ENCODE peak calls at places on chromosomes 12 and 14, in seven cellular contexts. A is heart left ventricle, F is pancreas, G is brain microvascular endothelial cell, J is IMR-90, R is K562, X is mesendoderm. O is an unnamed sample. For H3K36me3 and H3K27me3, the result is how much of the 10 kb centered on the place peaks cover.

GRCh38 chr12:6426882-6427671 is 17.7 kb upstream of the CD27 start:
- DNase-seq in A (no peak), X (no peak), R (peak), J (no peak), G (no peak), F (peak), O (no peak)

GRCh38 chr14:106129274-106129673 is 602.9 kb downstream of the TMEM121 start:
- DNase-seq in X (no peak), G (no peak), A (no peak), F (no peak), R (no peak), J (no peak), O (no peak)

GRCh38 chr12:59742831-59743230 is 147.0 kb downstream of the SLC16A7 start:
- DNase-seq in A (no peak), J (peak), R (no peak), X (no peak), F (no peak), G (peak), O (no peak)

GRCh38 chr12:6471992-6472366 is 1.5 kb upstream of the VAMP1 start:
- DNase-seq in F (no peak), J (no peak), G (no peak), A (no peak), R (no peak), X (no peak), O (peak)

GRCh38 chr14:99101826-99102461 is 170.1 kb downstream of the BCL11B start:
- DNase-seq in A (no peak), F (no peak), R (no peak), X (no peak), G (no peak), J (no peak), O (no peak)

GRCh38 chr12:123062682-123063426 is 82.4 kb downstream of the ARL6IP4 start:
- DNase-seq in G (peak), J (peak), A (peak), X (no peak), R (peak), F (peak), O (peak)

GRCh38 chr12:57127710-57128518 is at the start of gene LRP1:
- DNase-seq in G (peak), X (peak), J (peak), R (peak), F (peak), A (peak), O (peak)

GRCh38 chr12:68638171-68638570 is 27.5 kb downstream of the RAP1B start:
- DNase-seq in A (no peak), F (no peak), X (no peak), R (no peak), J (no peak), G (no peak), O (no peak)

GRCh38 chr14:58904771-58905170 is 267.0 kb downstream of the DACT1 start:
- DNase-seq in R (no peak), G (no peak), J (no peak), A (no peak), X (no peak), F (no peak), O (no peak)

GRCh38 chr14:77041837-77042557 is 13.5 kb upstream of the IRF2BPL start:
- DNase-seq in J (peak), X (no peak), A (peak), F (peak), R (peak), G (peak), O (peak)

GRCh38 chr12:125882141-125882540 is 816.9 kb downstream of the AACS start:
- DNase-seq in X (peak), J (no peak), R (no peak), F (no peak), A (no peak), G (no peak), O (no peak)

GRCh38 chr12:32501835-32502333 is 102.5 kb downstream of the FGD4 start:
- DNase-seq in R (no peak), X (peak), J (peak), G (peak), F (peak), A (peak), O (no peak)

GRCh38 chr14:50088117-50088515 is 28.3 kb downstream of the VCPKMT start:
- DNase-seq in J (no peak), X (no peak), F (no peak), R (no peak), A (no peak), G (no peak), O (no peak)

GRCh38 chr12:100574262-100575074 is 984 bp downstream of the GAS2L3 start:
- DNase-seq in G (no peak), R (no peak), F (no peak), J (no peak), X (peak), A (peak), O (peak)

GRCh38 chr12:52070243-52070925 is 606 bp downstream of the ATG101 start:
- DNase-seq in X (peak), R (peak), G (no peak), F (no peak), A (no peak), J (no peak), O (no peak)

GRCh38 chr14:98962118-98962517 is 309.9 kb downstream of the BCL11B start:
- DNase-seq in G (no peak), A (no peak), X (no peak), R (no peak), J (no peak), F (no peak), O (no peak)

GRCh38 chr14:51950007-51950406 is 39.3 kb upstream of the RTRAF start:
- DNase-seq in G (no peak), J (no peak), X (no peak), A (no peak), R (no peak), F (no peak), O (no peak)

GRCh38 chr12:13073191-13073590 is 29.0 kb downstream of the FAM234B start:
- DNase-seq in J (peak), X (no peak), A (no peak), R (no peak), F (no peak), G (no peak), O (no peak)

GRCh38 chr12:48388938-48389337 is 38.2 kb upstream of the ZNF641 start:
- DNase-seq in R (no peak), G (no peak), X (no peak), A (no peak), J (peak), F (no peak), O (no peak)

GRCh38 chr14:69238883-69239282 is 21.1 kb upstream of the GALNT16 start:
- DNase-seq in G (no peak), J (no peak), R (no peak), F (no peak), X (peak), A (no peak), O (no peak)

GRCh38 chr12:127290251-127290650 is 976.7 kb upstream of the TMEM132C start:
- DNase-seq in A (no peak), G (no peak), R (no peak), F (no peak), X (no peak), J (no peak), O (no peak)

GRCh38 chr12:1695836-1696670 is 5.2 kb downstream of the ADIPOR2 start:
- DNase-seq in F (no peak), X (no peak), G (no peak), J (no peak), A (no peak), R (no peak), O (no peak)

GRCh38 chr14:105473677-105474477 is 744 bp upstream of the CRIP2 start:
- DNase-seq in A (peak), X (peak), R (peak), G (peak), J (peak), F (peak), O (peak)

GRCh38 chr12:89344043-89344861 is 8.0 kb downstream of the DUSP6 start:
- DNase-seq in A (no peak), X (peak), F (no peak), J (no peak), G (no peak), R (no peak), O (no peak)

GRCh38 chr12:32548691-32549412 is 130.2 kb upstream of the DNM1L start:
- DNase-seq in X (no peak), J (peak), A (peak), R (no peak), F (peak), G (peak), O (peak)

GRCh38 chr12:31702047-31702446 is 26.8 kb downstream of the AMN1 start:
- DNase-seq in R (no peak), F (no peak), A (no peak), G (no peak), J (peak), X (peak), O (no peak)

GRCh38 chr12:27501956-27502562 is 21.9 kb upstream of the PPFIBP1 start:
- DNase-seq in R (no peak), X (no peak), G (no peak), F (no peak), J (no peak), A (no peak), O (no peak)

GRCh38 chr14:38074091-38074490 is 133.6 kb upstream of the SSTR1 start:
- DNase-seq in J (no peak), R (no peak), X (no peak), A (no peak), F (no peak), G (no peak), O (no peak)

GRCh38 chr12:16349132-16349463 is 1.7 kb downstream of the MGST1 start:
- DNase-seq in F (peak), A (no peak), X (peak), J (peak), R (peak), G (peak), O (peak)

GRCh38 chr14:55271572-55272414 is 572 bp downstream of the FBXO34 start:
- DNase-seq in A (peak), R (peak), J (peak), X (peak), F (peak), G (peak), O (peak)

GRCh38 chr14:90820958-90821357 is 4.7 kb upstream of the TTC7B start:
- DNase-seq in X (no peak), F (no peak), J (peak), A (no peak), G (peak), R (no peak), O (peak)

GRCh38 chr12:84805474-84805858 is 107.1 kb downstream of the SLC6A15 start:
- DNase-seq in A (no peak), G (no peak), J (no peak), R (no peak), F (no peak), X (peak), O (no peak)

GRCh38 chr12:81797100-81797499 is 38.0 kb upstream of the PPFIA2 start:
- DNase-seq in J (no peak), G (no peak), A (no peak), R (no peak), X (peak), F (no peak), O (no peak)

GRCh38 chr12:115648463-115648862 is 629.0 kb downstream of the MED13L start:
- DNase-seq in G (no peak), A (no peak), X (no peak), F (no peak), J (no peak), R (no peak), O (no peak)

GRCh38 chr12:8501720-8502119 is 11.6 kb upstream of the CLEC4D start:
- DNase-seq in X (no peak), F (no peak), R (peak), A (no peak), J (no peak), G (no peak), O (no peak)

GRCh38 chr12:46160081-46160980 is 108.5 kb downstream of the SLC38A1 start:
- DNase-seq in F (no peak), X (no peak), R (no peak), A (no peak), J (peak), G (no peak), O (peak)

GRCh38 chr14:61460853-61461611 is 139.7 kb downstream of the PRKCH start:
- DNase-seq in X (peak), R (peak), J (peak), F (no peak), G (peak), A (no peak), O (no peak)

GRCh38 chr14:31280871-31281220 is 73.3 kb upstream of the HECTD1 start:
- DNase-seq in R (no peak), X (no peak), A (no peak), G (no peak), J (no peak), F (no peak), O (no peak)

GRCh38 chr14:24189460-24189859 is 844 bp upstream of the IPO4 start:
- DNase-seq in G (no peak), F (no peak), J (no peak), R (no peak), A (no peak), X (no peak), O (no peak)
- H3K4me3 ChIP-seq in G (no peak), F (no peak), J (no peak), R (no peak), A (no peak), X (no peak), O (peak)

DNA sequence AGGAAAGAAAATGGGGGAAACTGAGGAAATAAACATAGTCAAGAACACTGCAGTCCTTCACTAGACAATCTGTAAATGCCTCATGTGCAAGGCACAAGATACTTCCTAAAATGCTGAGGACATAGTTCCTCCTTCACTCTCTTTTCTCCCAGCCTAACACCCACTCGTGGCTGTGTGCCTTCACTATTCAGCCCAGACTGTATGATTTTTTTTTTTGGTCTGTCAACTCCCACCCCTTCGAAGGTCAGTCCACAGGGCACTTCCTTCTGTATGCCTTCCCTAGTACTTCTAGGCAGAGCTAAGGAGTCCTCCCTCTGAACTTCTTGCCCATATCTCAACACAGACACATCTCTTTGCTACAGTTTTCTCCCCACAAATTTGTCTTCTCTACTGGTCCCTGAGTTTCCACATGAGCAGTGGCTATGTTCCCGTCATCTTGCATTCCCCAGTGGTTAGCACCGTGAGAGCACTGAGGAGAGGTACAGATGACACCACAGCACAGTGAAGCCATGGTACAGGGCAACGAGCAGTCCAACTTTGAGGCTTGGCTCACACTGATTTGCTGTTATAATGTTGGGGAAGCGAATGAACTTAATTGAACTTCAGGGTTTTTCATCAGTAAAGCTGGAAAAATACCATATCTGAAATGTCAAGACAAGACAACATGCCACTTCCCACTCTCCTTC is 24.1 kb upstream of the SYCP3 start:
- DNase-seq in J (no peak), G (no peak), A (no peak), F (no peak), X (no peak), R (no peak), O (no peak)
- H3K36me3 ChIP-seq in J (under half), G (under half), A (half or more), F (under half), X (under half), R (half or more), O (under half)

DNA sequence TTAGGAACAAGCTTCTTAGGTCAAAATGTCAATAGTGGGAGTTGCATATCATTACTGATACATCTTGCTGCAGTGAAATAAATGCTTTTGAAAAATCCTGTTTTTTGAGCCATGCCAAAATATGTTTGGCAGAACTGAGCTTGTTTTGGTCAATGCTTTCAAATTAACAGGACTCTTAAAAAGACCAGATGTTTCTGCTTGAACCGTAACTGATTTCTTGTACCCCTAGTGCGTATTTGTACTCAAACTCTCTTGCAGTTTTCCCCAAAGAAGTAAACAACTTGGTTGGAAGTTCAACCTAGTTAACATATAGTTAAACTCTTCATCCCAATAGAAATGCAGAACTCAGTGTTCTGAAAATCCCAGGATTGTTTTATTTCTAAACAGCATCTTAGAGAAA is 3.4 kb downstream of the TRHDE start:
- DNase-seq in X (no peak), A (no peak), R (no peak), F (no peak), J (no peak), G (no peak), O (no peak)
- H3K27me3 ChIP-seq in X (under half), A (half or more), R (under half), F (under half), J (under half), G (under half), O (under half)

GRCh38 chr14:34364201-34364600 is 97.8 kb downstream of the SPTSSA start:
- DNase-seq in J (no peak), R (no peak), A (no peak), G (no peak), F (no peak), X (no peak), O (no peak)
- H3K4me3 ChIP-seq in J (no peak), R (no peak), A (no peak), G (no peak), F (no peak), X (no peak), O (no peak)

DNA sequence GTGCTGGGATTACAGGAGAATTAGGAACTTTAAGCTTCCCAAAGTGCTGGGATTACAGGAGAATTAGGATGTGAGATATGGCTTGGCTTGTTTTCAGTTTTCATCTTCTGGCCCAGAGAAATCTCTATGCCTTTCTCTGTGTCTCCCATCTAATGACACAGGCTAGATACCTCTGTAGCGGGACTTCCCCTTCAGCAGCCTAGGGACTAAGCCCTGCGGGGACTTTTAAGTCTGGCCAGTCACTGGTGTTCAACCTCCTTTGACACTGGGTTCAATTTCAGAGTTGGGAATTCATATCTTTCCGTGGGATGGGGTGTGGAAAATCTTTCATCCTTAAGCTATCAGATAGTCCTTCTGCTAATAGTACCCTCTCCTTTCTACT is 6.2 kb downstream of the RFC5 start:
- DNase-seq in J (no peak), R (no peak), G (no peak), A (no peak), X (no peak), F (no peak), O (no peak)
- H3K36me3 ChIP-seq in J (under half), R (half or more), G (under half), A (half or more), X (under half), F (under half), O (half or more)

DNA sequence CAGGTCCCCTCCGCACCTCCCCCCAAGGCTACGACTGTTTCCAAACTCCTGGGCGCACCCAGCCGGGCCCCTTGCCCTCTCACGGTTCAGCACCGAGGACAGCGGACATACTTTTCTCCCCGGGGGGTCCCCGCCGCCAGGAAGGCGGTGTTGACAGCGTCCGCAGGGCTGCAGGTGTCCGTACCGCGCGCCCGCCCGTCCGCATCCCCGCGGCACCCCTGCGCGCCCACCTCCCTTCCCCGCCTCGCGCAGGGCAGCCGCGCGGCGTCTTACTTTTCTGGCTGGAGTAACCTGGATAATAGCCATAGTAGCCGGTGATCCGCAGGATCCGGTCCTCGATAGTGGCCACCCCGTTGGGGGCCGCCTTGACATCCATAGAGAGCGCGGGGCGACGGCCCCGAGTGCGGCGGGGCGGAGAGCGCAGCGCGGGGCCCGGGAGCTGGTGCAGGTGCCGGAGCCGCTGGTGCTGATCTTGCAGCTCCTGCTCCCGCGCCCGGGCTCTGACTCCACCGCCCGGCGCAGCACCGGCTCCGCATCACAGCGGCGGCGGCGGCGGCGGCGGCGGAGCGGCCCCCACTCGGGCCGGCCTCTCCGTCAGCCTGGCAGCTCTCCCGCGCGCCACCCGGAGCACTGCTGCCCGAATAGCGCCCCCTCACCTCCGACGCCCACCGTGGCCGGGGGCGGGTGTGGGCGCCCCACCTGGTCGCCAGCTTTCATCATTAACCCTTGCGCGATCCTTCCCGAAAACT is at the start of gene SLC35F4:
- DNase-seq in R (peak), J (no peak), G (no peak), F (no peak), A (no peak), X (peak), O (peak)
- H3K27me3 ChIP-seq in R (under half), J (under half), G (under half), F (under half), A (under half), X (under half), O (under half)